ENCODE peak calls at places on chromosomes 5 and 9, in six cellular contexts. Y is heart right ventricle, P is neural progenitor cell, X is lung, S is left ventricle myocardium inferior, Q is Peyer's patch. I is an unnamed sample.

GRCh38 chr5:165258188-165258855 is 1752.9 kb downstream of the MAT2B start:
- DNase-seq in Q (no peak), P (peak; percentile 37), S (no peak), Y (no peak), X (no peak), I (no peak)

GRCh38 chr9:11933926-11934325 is 759.3 kb upstream of the TYRP1 start:
- DNase-seq in Y (no peak), S (no peak), X (no peak), P (no peak), Q (no peak), I (no peak)

GRCh38 chr5:95392593-95393182 is 1.5 kb downstream of the FAM81B start:
- DNase-seq in X (no peak), P (no peak), S (no peak), Y (no peak), Q (no peak), I (no peak)

GRCh38 chr5:124843596-124843899 is 97.1 kb upstream of the ZNF608 start:
- DNase-seq in Y (no peak), X (no peak), S (no peak), Q (no peak), P (no peak), I (no peak)

GRCh38 chr9:121285835-121286687 is 18.1 kb downstream of the GSN start:
- DNase-seq in X (no peak), P (peak; percentile 45), Y (peak; percentile 82), S (peak; percentile 83), Q (peak; percentile 68), I (no peak)

GRCh38 chr9:87322840-87323635 is 174.6 kb upstream of the DAPK1 start:
- DNase-seq in X (no peak), Y (no peak), Q (no peak), S (no peak), P (no peak), I (no peak)

GRCh38 chr9:117114768-117115167 is 300.1 kb downstream of the ASTN2 start:
- DNase-seq in X (no peak), S (no peak), Q (no peak), Y (no peak), P (no peak), I (no peak)

GRCh38 chr5:118791986-118792734 is 196.2 kb downstream of the DTWD2 start:
- DNase-seq in P (peak; percentile 81), Q (peak; percentile 53), X (no peak), S (no peak), Y (peak; percentile 41), I (no peak)

GRCh38 chr5:113233606-113234005 is 201.2 kb downstream of the TSSK1B start:
- DNase-seq in Q (no peak), S (no peak), X (no peak), P (no peak), Y (no peak), I (no peak)

GRCh38 chr5:82356808-82357671 is 78.9 kb upstream of the RPS23 start:
- DNase-seq in P (no peak), Y (peak; percentile 87), S (peak; percentile 78), Q (peak; percentile 83), X (peak; percentile 85), I (peak; percentile 86)

GRCh38 chr9:22238809-22239684 is 207.6 kb upstream of the DMRTA1 start:
- DNase-seq in X (no peak), S (no peak), P (peak; percentile 38), Y (no peak), Q (no peak), I (no peak)

GRCh38 chr5:51382508-51382758 is 815 bp upstream of the ISL1 start:
- DNase-seq in Y (no peak), X (no peak), P (no peak), Q (no peak), S (no peak), I (no peak)

GRCh38 chr5:124043456-124043855 is 531.5 kb downstream of the CSNK1G3 start:
- DNase-seq in Q (no peak), X (no peak), S (no peak), Y (no peak), P (no peak), I (no peak)

GRCh38 chr9:4741365-4742031 is 496 bp upstream of the AK3 start:
- DNase-seq in X (peak; percentile 41), Q (peak; percentile 64), P (no peak), S (peak; percentile 47), Y (peak; percentile 41), I (no peak)

GRCh38 chr9:130862747-130863146 is 27.7 kb downstream of the ABL1 start:
- DNase-seq in S (no peak), Y (no peak), P (no peak), X (no peak), Q (no peak), I (no peak)

GRCh38 chr9:35908484-35909125 is 685 bp upstream of the SPAAR start:
- DNase-seq in P (no peak), S (peak; percentile 59), X (peak; percentile 29), Y (peak; percentile 59), Q (no peak), I (no peak)

GRCh38 chr5:113020461-113021273 is 44.1 kb downstream of the DCP2 start:
- DNase-seq in Q (no peak), X (no peak), P (no peak), S (no peak), Y (no peak), I (no peak)

GRCh38 chr5:15717002-15717401 is 217.0 kb downstream of the FBXL7 start:
- DNase-seq in P (no peak), Y (no peak), X (no peak), S (no peak), Q (no peak), I (no peak)

GRCh38 chr5:150440948-150441812 is 8.4 kb downstream of the RPS14 start:
- DNase-seq in S (no peak), Q (no peak), X (no peak), P (no peak), Y (no peak), I (no peak)

GRCh38 chr9:114119242-114120191 is 20.4 kb upstream of the KIF12 start:
- DNase-seq in X (no peak), S (no peak), P (no peak), Q (no peak), Y (no peak), I (no peak)

GRCh38 chr9:126723807-126724172 is 81.0 kb upstream of the ZBTB43 start:
- DNase-seq in P (peak; percentile 62), Q (no peak), Y (no peak), X (no peak), S (no peak), I (peak; percentile 38)
- H3K4me3 ChIP-seq in P (peak overlapping the region; percentile 68), Q (peak overlapping the region; percentile 87), Y (no peak overlapping the region), X (no peak overlapping the region), S (peak overlapping the region; percentile 71), I (peak overlapping the region; percentile 83)

DNA sequence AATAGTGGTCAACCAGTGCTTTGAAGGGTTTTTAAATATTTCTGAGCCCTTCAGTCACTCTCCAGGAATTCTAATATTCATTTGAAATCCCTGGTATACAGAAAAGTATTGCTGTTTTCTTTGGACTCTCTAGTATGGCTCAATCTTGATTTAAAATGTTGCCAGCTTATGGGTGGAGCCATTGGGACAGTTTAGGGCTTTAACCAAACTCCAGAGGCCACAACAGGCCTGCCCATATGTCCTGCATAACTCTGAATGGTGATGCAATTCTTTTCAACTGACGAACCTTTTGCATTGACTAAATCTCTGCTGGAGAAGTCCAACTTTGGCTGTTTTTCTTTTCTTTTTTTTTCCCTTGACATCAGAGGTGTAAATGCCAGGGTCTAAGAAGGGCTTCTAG is 10.3 kb upstream of the ANKHD1 start:
- DNase-seq in Q (no peak), P (no peak), Y (no peak), X (no peak), S (no peak), I (no peak)
- H3K27me3 ChIP-seq in Q (no peaks in the 10 kb centered on the region), P (no peaks in the 10 kb centered on the region), Y (no peaks in the 10 kb centered on the region), X (no peaks in the 10 kb centered on the region), S (no peaks in the 10 kb centered on the region), I (no peaks in the 10 kb centered on the region)

GRCh38 chr9:20980713-20981481 is 50.5 kb downstream of the HACD4 start:
- DNase-seq in X (no peak), S (no peak), Q (no peak), Y (no peak), P (no peak), I (no peak)
- H3K4me3 ChIP-seq in X (no peak overlapping the region), S (no peak overlapping the region), Q (no peak overlapping the region), Y (no peak overlapping the region), P (no peak overlapping the region), I (no peak overlapping the region)

GRCh38 chr9:83749706-83750105 is 41.9 kb upstream of the UBQLN1 start:
- DNase-seq in Y (no peak), S (no peak), Q (no peak), X (no peak), P (no peak), I (no peak)

DNA sequence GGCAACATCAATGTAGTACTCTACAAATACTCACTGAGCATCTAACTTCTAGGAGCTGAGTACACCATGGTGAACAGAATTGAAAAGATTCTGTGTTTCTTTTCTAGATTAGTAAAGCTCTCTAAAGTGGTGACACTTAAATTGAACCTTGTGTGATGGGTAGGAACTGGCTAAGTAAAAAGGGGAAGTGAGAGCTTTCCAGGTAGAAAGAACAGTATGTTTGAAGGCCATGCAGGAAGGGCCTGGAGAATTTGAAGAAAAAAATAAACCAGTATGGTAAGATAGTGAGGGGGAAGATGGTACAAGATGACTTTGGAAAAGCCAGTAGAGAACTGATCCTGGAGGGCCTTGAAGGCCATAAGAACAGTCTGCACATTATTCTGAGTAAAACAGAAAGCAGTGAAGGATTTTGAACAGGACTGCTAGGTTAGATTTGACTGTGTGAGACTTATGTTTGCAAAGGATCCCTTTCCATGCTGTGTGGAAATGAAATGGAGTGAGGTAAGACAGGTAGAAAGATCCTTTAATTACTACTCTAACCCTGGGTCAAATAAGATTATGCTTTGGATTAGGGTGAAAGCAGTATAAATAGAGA is 46.7 kb upstream of the UBQLN1 start:
- DNase-seq in Q (no peak), P (no peak), Y (no peak), S (no peak), X (no peak), I (no peak)
- H3K27me3 ChIP-seq in Q (no peaks in the 10 kb centered on the region), P (no peaks in the 10 kb centered on the region), Y (no peaks in the 10 kb centered on the region), S (no peaks in the 10 kb centered on the region), X (no peaks in the 10 kb centered on the region), I (no peaks in the 10 kb centered on the region)

GRCh38 chr5:39361306-39361705 is 3.0 kb downstream of the C9 start:
- DNase-seq in P (no peak), S (no peak), X (no peak), Y (no peak), Q (no peak), I (no peak)

GRCh38 chr5:39364367-39364766 is at the start of gene C9:
- DNase-seq in S (no peak), Y (no peak), P (no peak), X (no peak), Q (no peak), I (no peak)

GRCh38 chr5:39360483-39361071 is 3.7 kb downstream of the C9 start:
- DNase-seq in Q (no peak), S (no peak), X (no peak), P (no peak), Y (no peak), I (no peak)

GRCh38 chr5:39362646-39363045 is 1.6 kb downstream of the C9 start:
- DNase-seq in S (no peak), Y (no peak), X (no peak), Q (no peak), P (no peak), I (no peak)

DNA sequence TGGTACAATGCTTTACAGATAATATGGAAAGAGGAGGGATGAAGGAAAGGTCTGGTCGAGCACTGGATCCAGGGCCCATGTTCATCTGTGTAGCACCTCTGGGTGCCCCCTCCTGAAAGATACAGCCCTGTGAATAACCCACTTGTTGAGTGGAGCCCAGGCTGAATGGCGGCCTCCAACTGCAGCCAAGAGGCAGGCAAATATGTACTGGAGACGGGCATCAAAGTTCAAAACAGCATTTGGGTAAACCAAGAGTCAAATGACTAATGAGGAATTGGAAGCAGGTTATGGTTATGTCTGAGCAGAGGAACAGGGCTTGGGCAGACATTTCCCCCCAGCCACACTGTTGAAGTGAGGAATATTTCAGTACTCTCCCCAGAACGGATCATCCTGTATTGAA is 1.1 kb downstream of the C9 start:
- DNase-seq in S (no peak), X (no peak), Y (no peak), Q (no peak), P (no peak), I (no peak)
- H3K4me3 ChIP-seq in S (no peak overlapping the region), X (no peak overlapping the region), Y (no peak overlapping the region), Q (no peak overlapping the region), P (no peak overlapping the region), I (no peak overlapping the region)